ENCODE peak calls at places on chromosomes 2 and 18, in six cellular contexts. M is astrocyte of the spinal cord, G is astrocyte, L is HL-60, Z is AG04449, Y is upper lobe of right lung. O is an unnamed sample.

GRCh38 chr2:174634130-174635014 is 36.8 kb upstream of the WIPF1 start:
- DNase-seq in Y (peak; percentile 66), L (peak; percentile 67), M (no peak), Z (no peak), G (no peak), O (no peak)

GRCh38 chr2:44740678-44741077 is 200.8 kb upstream of the SIX3 start:
- DNase-seq in G (no peak), Z (no peak), L (no peak), M (no peak), Y (no peak), O (no peak)

GRCh38 chr2:152025678-152026287 is 73.1 kb downstream of the CACNB4 start:
- DNase-seq in Z (peak; percentile 9), G (peak; percentile 33), L (peak; percentile 64), Y (peak; percentile 91), M (peak; percentile 84), O (peak; percentile 18)

GRCh38 chr2:40746150-40746549 is 294.3 kb upstream of the SLC8A1 start:
- DNase-seq in Z (no peak), L (no peak), M (no peak), Y (no peak), G (no peak), O (no peak)

GRCh38 chr2:74864728-74865722 is 31.1 kb downstream of the HK2 start:
- DNase-seq in L (no peak), M (peak; percentile 40), Z (no peak), G (peak; percentile 76), Y (peak; percentile 78), O (no peak)

GRCh38 chr2:232776435-232776834 is at the start of gene KCNJ13:
- DNase-seq in Z (no peak), M (peak; percentile 14), L (no peak), Y (no peak), G (peak; percentile 26), O (no peak)

GRCh38 chr2:184394642-184395041 is 203.7 kb upstream of the ZNF804A start:
- DNase-seq in G (peak; percentile 0), L (no peak), Z (no peak), Y (no peak), M (peak; percentile 8), O (no peak)

GRCh38 chr18:471701-472100 is 28.8 kb downstream of the COLEC12 start:
- DNase-seq in Y (no peak), M (no peak), Z (no peak), G (no peak), L (no peak), O (no peak)

GRCh38 chr2:146547236-146547635 is 1297.6 kb upstream of the ACVR2A start:
- DNase-seq in M (no peak), L (no peak), Z (no peak), G (no peak), Y (no peak), O (no peak)

GRCh38 chr18:80026363-80026762 is 7.9 kb upstream of the RBFA start:
- DNase-seq in G (no peak), M (no peak), L (no peak), Y (no peak), Z (no peak), O (no peak)

GRCh38 chr2:131046580-131047274 is 46.5 kb downstream of the FAM168B start:
- DNase-seq in M (no peak), Y (no peak), Z (no peak), L (no peak), G (no peak), O (no peak)

GRCh38 chr2:48727560-48727959 is 28.0 kb downstream of the LHCGR start:
- DNase-seq in M (no peak), L (no peak), G (no peak), Y (no peak), Z (no peak), O (no peak)

GRCh38 chr18:35386600-35387366 is 9.6 kb upstream of the ZNF396 start:
- DNase-seq in Y (no peak), M (peak; percentile 82), G (peak; percentile 59), Z (no peak), L (peak; percentile 50), O (peak; percentile 44)

GRCh38 chr18:29560270-29560669 is 1383.3 kb upstream of the CDH2 start:
- DNase-seq in G (no peak), L (no peak), M (no peak), Y (no peak), Z (no peak), O (no peak)

GRCh38 chr2:229660951-229661350 is 53.4 kb downstream of the DNER start:
- DNase-seq in M (peak; percentile 56), G (peak; percentile 23), Z (no peak), L (no peak), Y (no peak), O (no peak)

GRCh38 chr2:41962912-41963652 is 84.7 kb upstream of the PKDCC start:
- DNase-seq in Y (no peak), Z (no peak), L (no peak), M (no peak), G (no peak), O (no peak)

GRCh38 chr2:44244135-44244871 is 31.0 kb upstream of the SLC3A1 start:
- DNase-seq in Y (no peak), Z (no peak), L (peak; percentile 7), G (peak; percentile 44), M (peak; percentile 80), O (peak; percentile 12)

GRCh38 chr2:9808334-9809063 is 34.8 kb upstream of the TAF1B start:
- DNase-seq in Y (no peak), Z (no peak), G (no peak), L (no peak), M (no peak), O (no peak)

GRCh38 chr2:119435148-119435952 is 3.7 kb downstream of the TMEM37 start:
- DNase-seq in M (no peak), G (no peak), Z (no peak), Y (no peak), L (no peak), O (no peak)

GRCh38 chr2:113692698-113693428 is 63.6 kb downstream of the SLC35F5 start:
- DNase-seq in Z (no peak), M (no peak), Y (no peak), G (no peak), L (no peak), O (no peak)

GRCh38 chr18:38198956-38199355 is 633.4 kb upstream of the CELF4 start:
- DNase-seq in Y (no peak), M (no peak), G (no peak), Z (no peak), L (no peak), O (no peak)

GRCh38 chr2:30756051-30756719 is 51.1 kb downstream of the CAPN13 start:
- DNase-seq in M (no peak), Z (no peak), Y (peak; percentile 28), G (no peak), L (no peak), O (no peak)

GRCh38 chr2:109032229-109032800 is 43.3 kb upstream of the EDAR start:
- DNase-seq in G (no peak), L (no peak), M (no peak), Z (no peak), Y (no peak), O (no peak)

GRCh38 chr2:43623052-43623451 is 14.0 kb upstream of the PLEKHH2 start:
- DNase-seq in L (no peak), Y (no peak), Z (no peak), M (no peak), G (no peak), O (no peak)

GRCh38 chr2:215410932-215411285 is 25.0 kb downstream of the FN1 start:
- DNase-seq in L (peak; percentile 28), G (peak; percentile 97), Y (no peak), Z (peak; percentile 85), M (peak; percentile 96), O (peak; percentile 77)

GRCh38 chr2:186575302-186575701 is 14.6 kb upstream of the ITGAV start:
- DNase-seq in Y (no peak), M (peak; percentile 99), G (peak; percentile 99), Z (peak; percentile 98), L (peak; percentile 46), O (peak; percentile 99)

GRCh38 chr2:46163804-46164569 is 133.2 kb upstream of the EPAS1 start:
- DNase-seq in G (peak; percentile 52), M (no peak), L (no peak), Z (no peak), Y (no peak), O (no peak)

DNA sequence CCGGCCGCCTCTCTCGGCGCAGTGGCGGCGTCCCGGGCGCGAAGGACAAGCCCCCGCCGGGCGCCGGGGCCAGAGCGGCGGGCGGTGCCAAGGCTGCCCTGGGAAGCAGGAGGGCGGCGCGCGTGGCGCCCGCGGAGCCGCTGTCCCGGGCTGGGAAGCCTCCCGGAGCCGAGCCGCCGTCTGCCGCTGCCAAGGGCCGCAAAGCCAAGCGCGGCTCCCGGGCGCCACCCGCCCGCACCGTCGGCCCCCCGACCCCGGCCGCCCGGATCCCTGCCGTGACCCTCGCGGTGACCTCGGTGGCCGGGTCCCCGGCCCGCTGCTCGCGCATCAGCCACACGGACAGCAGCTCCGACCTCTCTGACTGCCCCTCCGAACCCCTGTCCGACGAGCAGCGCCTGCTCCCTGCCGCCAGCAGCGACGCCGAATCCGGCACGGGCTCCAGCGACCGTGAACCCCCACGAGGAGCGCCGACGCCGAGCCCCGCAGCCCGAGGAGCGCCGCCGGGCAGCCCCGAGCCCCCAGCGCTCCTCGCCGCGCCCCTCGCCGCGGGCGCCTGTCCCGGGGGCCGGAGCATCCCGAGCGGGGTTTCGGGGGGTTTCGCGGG is 687 bp downstream of the MTCL1 start:
- DNase-seq in G (no peak), Y (peak; percentile 71), M (no peak), L (peak; percentile 5), Z (no peak), O (no peak)
- H3K4me3 ChIP-seq in G (peak overlapping the region; percentile 84), Y (peak overlapping the region; percentile 58), M (peak overlapping the region; percentile 63), L (peak overlapping the region; percentile 13), Z (peak overlapping the region; percentile 86), O (peak overlapping the region; percentile 64)

GRCh38 chr2:224433442-224433841 is 31.5 kb upstream of the FAM124B start:
- DNase-seq in L (no peak), Y (no peak), M (no peak), Z (no peak), G (no peak), O (no peak)
- H3K4me3 ChIP-seq in L (no peak overlapping the region), Y (no peak overlapping the region), M (no peak overlapping the region), Z (no peak overlapping the region), G (no peak overlapping the region), O (no peak overlapping the region)

GRCh38 chr2:68468801-68469200 is 1.4 kb downstream of the APLF start:
- DNase-seq in M (no peak), Y (no peak), L (no peak), G (no peak), Z (no peak), O (no peak)
- H3K4me3 ChIP-seq in M (no peak overlapping the region), Y (peak overlapping the region; percentile 79), L (no peak overlapping the region), G (no peak overlapping the region), Z (no peak overlapping the region), O (no peak overlapping the region)

GRCh38 chr2:155844481-155844880 is 488.0 kb downstream of the NR4A2 start:
- DNase-seq in Z (no peak), Y (no peak), G (no peak), L (no peak), M (no peak), O (no peak)
- H3K4me3 ChIP-seq in Z (no peak overlapping the region), Y (no peak overlapping the region), G (no peak overlapping the region), L (no peak overlapping the region), M (no peak overlapping the region), O (no peak overlapping the region)